ENCODE peak calls at places on chromosomes 2 and 18, in ten cellular contexts. L is ascending aorta, E is mesenchymal stem cell, D is AG10803, R is right lobe of liver, K is neural progenitor cell, Z is left ventricle myocardium inferior, G is Caco-2, T is left lung, B is heart left ventricle. M is an unnamed sample.

GRCh38 chr2:88170472-88170892 is 336 bp downstream of the THNSL2 start:
- DNase-seq in G (no peak), K (no peak), B (no peak), R (no peak), D (no peak), Z (no peak), T (peak), E (peak), L (no peak), M (no peak)

GRCh38 chr2:175571078-175571653 is 389.7 kb upstream of the ATP5MC3 start:
- DNase-seq in E (no peak), K (no peak), L (no peak), T (no peak), B (no peak), R (no peak), Z (no peak), G (no peak), D (no peak), M (no peak)

GRCh38 chr2:25642298-25642697 is 31.1 kb downstream of the DTNB start:
- DNase-seq in G (no peak), L (no peak), T (no peak), K (no peak), D (no peak), Z (no peak), B (no peak), E (no peak), R (no peak), M (no peak)

GRCh38 chr18:5705393-5705792 is 161.6 kb upstream of the EPB41L3 start:
- DNase-seq in E (no peak), G (no peak), R (no peak), B (no peak), D (no peak), K (no peak), T (no peak), Z (no peak), L (no peak), M (no peak)

GRCh38 chr2:96097951-96098823 is 18.2 kb downstream of the ADRA2B start:
- DNase-seq in T (no peak), E (no peak), L (peak), R (no peak), D (no peak), K (no peak), B (peak), G (peak), Z (peak), M (no peak)

GRCh38 chr2:2251255-2251654 is 79.8 kb downstream of the MYT1L start:
- DNase-seq in E (no peak), L (peak), G (no peak), T (no peak), Z (no peak), B (no peak), R (no peak), K (no peak), D (no peak), M (no peak)

GRCh38 chr2:20073462-20073861 is 22.0 kb upstream of the LAPTM4A start:
- DNase-seq in Z (no peak), G (no peak), B (no peak), T (no peak), R (no peak), E (no peak), L (peak), D (no peak), K (no peak), M (no peak)

GRCh38 chr2:50597206-50597605 is 434.7 kb downstream of the NRXN1 start:
- DNase-seq in Z (no peak), T (no peak), G (no peak), R (no peak), D (no peak), K (no peak), B (no peak), E (no peak), L (no peak), M (no peak)

GRCh38 chr2:142218471-142218870 is 87.7 kb upstream of the LRP1B start:
- DNase-seq in E (peak), R (no peak), B (no peak), G (no peak), T (no peak), Z (no peak), D (no peak), K (no peak), L (no peak), M (no peak)

GRCh38 chr18:8609711-8610441 is 639 bp downstream of the RAB12 start:
- DNase-seq in B (no peak), R (peak), K (peak), T (peak), D (peak), G (no peak), L (no peak), E (peak), Z (peak), M (peak)

GRCh38 chr2:164972216-164972615 is 16.9 kb upstream of the SLC38A11 start:
- DNase-seq in R (no peak), D (no peak), G (no peak), E (no peak), K (no peak), T (no peak), L (no peak), Z (no peak), B (no peak), M (no peak)

GRCh38 chr2:145356046-145356445 is 836.1 kb upstream of the ZEB2 start:
- DNase-seq in D (peak), T (no peak), E (no peak), G (no peak), B (no peak), Z (no peak), R (no peak), K (no peak), L (no peak), M (no peak)

GRCh38 chr2:145753209-145753608 is 1233.3 kb upstream of the ZEB2 start:
- DNase-seq in K (peak), B (no peak), D (no peak), G (no peak), T (peak), R (no peak), Z (no peak), L (no peak), E (no peak), M (no peak)

GRCh38 chr2:11505652-11506610 is 27.9 kb upstream of the GREB1 start:
- DNase-seq in L (no peak), B (no peak), T (no peak), K (no peak), D (no peak), G (no peak), R (no peak), E (peak), Z (no peak), M (peak)

GRCh38 chr2:227921648-227922047 is 50.2 kb downstream of the DAW1 start:
- DNase-seq in L (no peak), K (no peak), D (no peak), Z (no peak), B (no peak), E (no peak), T (no peak), G (no peak), R (no peak), M (no peak)

GRCh38 chr2:241242306-241242705 is 53.8 kb downstream of the ANO7 start:
- DNase-seq in K (no peak), T (no peak), R (no peak), L (no peak), D (no peak), Z (no peak), G (no peak), E (no peak), B (no peak), M (no peak)

GRCh38 chr2:157785200-157785599 is 90.9 kb downstream of the ACVR1 start:
- DNase-seq in B (no peak), T (no peak), Z (no peak), G (no peak), E (peak), L (no peak), K (peak), R (no peak), D (peak), M (no peak)

GRCh38 chr2:157784823-157785175 is 91.3 kb downstream of the ACVR1 start:
- DNase-seq in T (no peak), D (no peak), E (peak), K (no peak), L (no peak), G (no peak), Z (no peak), R (no peak), B (no peak), M (no peak)

GRCh38 chr2:157783180-157783579 is 93.0 kb downstream of the ACVR1 start:
- DNase-seq in E (no peak), G (no peak), D (no peak), R (no peak), K (no peak), L (no peak), T (no peak), B (no peak), Z (no peak), M (no peak)

GRCh38 chr2:157785866-157786662 is 90.1 kb downstream of the ACVR1 start:
- DNase-seq in G (no peak), K (no peak), B (no peak), L (no peak), Z (no peak), E (peak), R (no peak), D (no peak), T (no peak), M (no peak)

GRCh38 chr2:157784169-157784822 is 91.8 kb downstream of the ACVR1 start:
- DNase-seq in D (no peak), B (peak), G (no peak), R (peak), E (peak), T (peak), L (peak), Z (peak), K (no peak), M (no peak)
- H3K4me3 ChIP-seq in D (no peak), B (no peak), G (no peak), R (peak), E (no peak), T (no peak), L (peak), Z (peak), K (no peak), M (no peak)

GRCh38 chr2:235549735-235550377 is 56.0 kb downstream of the AGAP1 start:
- DNase-seq in Z (no peak), K (no peak), B (no peak), T (no peak), L (no peak), E (no peak), D (no peak), G (no peak), R (no peak), M (no peak)

GRCh38 chr2:235550946-235551345 is 57.1 kb downstream of the AGAP1 start:
- DNase-seq in Z (no peak), K (no peak), B (no peak), G (no peak), E (no peak), T (no peak), L (no peak), R (no peak), D (no peak), M (no peak)

GRCh38 chr2:235551965-235552364 is 58.1 kb downstream of the AGAP1 start:
- DNase-seq in B (no peak), D (peak), G (peak), L (no peak), E (peak), R (peak), Z (peak), T (no peak), K (peak), M (peak)

GRCh38 chr2:235552671-235553070 is 58.8 kb downstream of the AGAP1 start:
- DNase-seq in G (no peak), L (no peak), E (no peak), D (no peak), B (no peak), Z (no peak), R (no peak), T (no peak), K (no peak), M (peak)

DNA sequence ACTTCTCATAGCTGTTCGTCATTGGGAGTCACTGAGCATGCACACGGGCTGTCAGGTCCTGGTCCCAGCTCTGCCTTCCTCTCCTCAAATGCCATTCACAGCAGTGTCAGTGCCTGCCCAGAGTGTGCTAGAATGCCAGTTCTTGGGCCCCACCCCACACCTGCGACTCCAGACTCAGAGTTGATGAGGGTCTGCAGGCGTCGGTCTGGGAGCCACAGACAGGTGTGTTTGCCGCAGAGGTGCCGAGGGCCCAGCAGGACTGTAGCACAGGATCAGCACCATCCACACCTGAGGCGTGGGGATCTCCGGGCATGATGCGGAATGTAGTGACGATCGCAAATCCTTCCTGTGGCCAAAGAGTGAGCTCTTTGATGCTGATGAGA is 56.5 kb downstream of the AGAP1 start:
- DNase-seq in G (no peak), B (no peak), E (no peak), T (no peak), K (no peak), Z (no peak), R (no peak), L (no peak), D (no peak), M (no peak)
- H3K4me3 ChIP-seq in G (no peak), B (no peak), E (no peak), T (no peak), K (no peak), Z (no peak), R (no peak), L (no peak), D (no peak), M (no peak)

GRCh38 chr2:24482972-24483300 is 8.1 kb upstream of the NCOA1 start:
- DNase-seq in Z (no peak), D (no peak), L (no peak), R (no peak), B (no peak), K (no peak), T (no peak), G (no peak), E (no peak), M (no peak)

GRCh38 chr2:24486628-24487027 is 4.4 kb upstream of the NCOA1 start:
- DNase-seq in K (no peak), T (no peak), L (no peak), R (no peak), D (no peak), E (no peak), B (no peak), G (no peak), Z (no peak), M (no peak)

GRCh38 chr2:24482256-24482971 is 8.6 kb upstream of the NCOA1 start:
- DNase-seq in L (no peak), D (no peak), Z (no peak), E (no peak), G (no peak), B (no peak), T (no peak), K (no peak), R (no peak), M (no peak)

GRCh38 chr2:24489465-24489864 is 1.6 kb upstream of the NCOA1 start:
- DNase-seq in D (no peak), R (no peak), B (no peak), G (no peak), T (no peak), K (no peak), Z (no peak), L (no peak), E (peak), M (no peak)

DNA sequence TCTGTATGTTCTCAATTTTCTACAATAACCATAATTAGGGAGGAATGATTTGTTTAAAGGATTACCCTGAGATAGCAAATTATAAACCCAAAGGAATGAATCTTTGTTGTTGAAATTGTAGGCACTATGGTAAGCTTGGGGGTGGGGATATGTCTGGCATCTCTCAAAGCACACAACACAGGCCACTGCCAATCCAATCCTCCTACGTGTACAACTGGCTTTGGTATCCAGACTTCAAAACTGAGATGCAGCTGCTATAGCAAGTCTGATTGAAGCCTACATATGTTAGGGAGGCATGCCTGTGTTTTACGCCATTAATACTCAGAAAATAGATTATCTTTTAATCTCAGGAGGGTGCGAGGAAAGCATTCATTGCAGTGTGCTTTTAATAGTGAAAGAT is 5.9 kb upstream of the NCOA1 start:
- DNase-seq in B (no peak), T (no peak), D (no peak), Z (no peak), K (no peak), E (no peak), R (no peak), G (no peak), L (no peak), M (no peak)
- H3K4me3 ChIP-seq in B (no peak), T (no peak), D (no peak), Z (no peak), K (no peak), E (no peak), R (no peak), G (no peak), L (no peak), M (no peak)

GRCh38 chr2:43136011-43136799 is 90.2 kb downstream of the ZFP36L2 start:
- DNase-seq in Z (no peak), R (no peak), E (no peak), D (no peak), G (no peak), B (peak), K (no peak), L (no peak), T (peak), M (no peak)

GRCh38 chr2:43133336-43133707 is 93.1 kb downstream of the ZFP36L2 start:
- DNase-seq in Z (no peak), G (no peak), T (peak), K (no peak), L (no peak), E (no peak), B (peak), R (no peak), D (no peak), M (no peak)

GRCh38 chr2:43133708-43134570 is 92.5 kb downstream of the ZFP36L2 start:
- DNase-seq in D (no peak), K (no peak), L (peak), Z (no peak), T (peak), E (no peak), R (peak), G (no peak), B (peak), M (peak)

GRCh38 chr2:43135583-43135982 is 90.8 kb downstream of the ZFP36L2 start:
- DNase-seq in D (no peak), Z (no peak), G (peak), T (no peak), K (no peak), E (no peak), R (no peak), L (no peak), B (peak), M (no peak)

DNA sequence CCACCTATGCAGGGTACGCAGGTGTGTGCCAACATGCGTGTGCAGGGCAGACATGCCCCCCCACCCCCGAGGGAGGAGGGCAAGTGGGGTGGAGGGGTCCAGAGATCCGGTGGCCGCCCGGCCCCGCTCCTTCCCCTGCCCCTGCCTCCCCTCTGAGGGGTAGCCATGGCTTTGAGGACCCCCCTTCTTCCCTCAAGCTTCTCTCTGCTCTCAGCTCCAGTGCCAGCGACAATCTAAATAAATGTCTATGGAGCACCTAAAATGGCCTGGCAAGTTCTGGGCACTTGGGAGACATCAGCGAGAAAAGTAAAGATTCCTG is 91.9 kb downstream of the ZFP36L2 start:
- DNase-seq in R (no peak), E (no peak), G (no peak), D (no peak), B (no peak), L (no peak), Z (no peak), T (no peak), K (no peak), M (no peak)
- H3K4me3 ChIP-seq in R (no peak), E (no peak), G (no peak), D (no peak), B (no peak), L (no peak), Z (no peak), T (no peak), K (no peak), M (no peak)

GRCh38 chr2:231665208-231665921 is 43.0 kb upstream of the PTMA start:
- DNase-seq in K (no peak), E (no peak), R (no peak), Z (no peak), L (no peak), T (no peak), G (no peak), D (no peak), B (no peak), M (no peak)
- H3K4me3 ChIP-seq in K (no peak), E (no peak), R (no peak), Z (peak), L (peak), T (peak), G (no peak), D (peak), B (peak), M (no peak)

GRCh38 chr2:218294430-218294999 is 2.2 kb upstream of the TMBIM1 start:
- DNase-seq in E (no peak), K (no peak), G (peak), T (no peak), Z (no peak), L (no peak), B (no peak), R (no peak), D (no peak), M (no peak)

GRCh38 chr2:218293715-218294429 is 1.6 kb upstream of the TMBIM1 start:
- DNase-seq in K (no peak), L (no peak), B (no peak), E (no peak), D (no peak), R (no peak), T (no peak), G (no peak), Z (no peak), M (no peak)

GRCh38 chr2:218291934-218292699 is at the start of gene TMBIM1:
- DNase-seq in D (peak), K (peak), B (peak), Z (peak), G (peak), L (peak), T (peak), E (peak), R (peak), M (peak)

GRCh38 chr2:218291318-218291933 is 877 bp downstream of the TMBIM1 start:
- DNase-seq in K (no peak), L (no peak), Z (no peak), R (peak), E (no peak), G (no peak), B (peak), D (no peak), T (no peak), M (no peak)

GRCh38 chr2:218292700-218293014 is 354 bp upstream of the TMBIM1 start:
- DNase-seq in K (no peak), D (no peak), L (no peak), R (no peak), T (no peak), G (no peak), B (no peak), E (no peak), Z (no peak), M (no peak)
- H3K4me3 ChIP-seq in K (peak), D (peak), L (peak), R (peak), T (peak), G (peak), B (peak), E (no peak), Z (peak), M (peak)

GRCh38 chr18:59002974-59003594 is 136.6 kb upstream of the SEC11C start:
- DNase-seq in D (no peak), K (no peak), L (no peak), B (no peak), E (no peak), G (no peak), R (no peak), Z (no peak), T (no peak), M (no peak)

GRCh38 chr18:59008302-59008974 is 131.2 kb upstream of the SEC11C start:
- DNase-seq in D (peak), K (no peak), L (no peak), G (peak), E (peak), T (no peak), B (no peak), R (no peak), Z (no peak), M (no peak)

GRCh38 chr18:59001166-59001565 is 136.5 kb downstream of the ZNF532 start:
- DNase-seq in B (no peak), E (no peak), Z (no peak), R (no peak), T (no peak), L (no peak), D (no peak), G (no peak), K (no peak), M (no peak)

GRCh38 chr18:59006461-59007067 is 133.1 kb upstream of the SEC11C start:
- DNase-seq in G (no peak), R (no peak), L (peak), B (no peak), E (peak), Z (no peak), K (no peak), T (no peak), D (peak), M (no peak)

DNA sequence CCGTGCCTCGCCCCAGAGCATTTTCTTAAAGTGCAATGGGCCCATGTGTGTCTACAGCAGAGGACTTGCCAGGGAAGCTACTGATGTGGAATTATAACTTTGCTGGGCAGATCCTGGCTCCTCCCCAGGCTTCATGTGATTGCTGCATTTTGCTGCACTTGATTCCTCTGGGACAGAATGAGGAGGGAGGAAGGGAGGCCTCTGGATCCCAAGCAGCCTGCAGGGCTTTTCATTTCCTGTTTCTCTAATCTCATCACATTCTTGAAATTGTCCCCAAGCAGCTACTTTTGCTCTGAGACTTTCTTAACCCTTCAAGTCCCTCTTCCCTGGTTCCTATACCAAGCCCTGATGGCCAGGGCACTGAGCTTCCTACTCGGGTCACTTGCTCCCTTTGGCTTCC is 134.4 kb upstream of the SEC11C start:
- DNase-seq in R (no peak), B (peak), D (peak), L (peak), Z (peak), K (no peak), E (peak), G (peak), T (no peak), M (no peak)
- H3K4me3 ChIP-seq in R (no peak), B (no peak), D (no peak), L (no peak), Z (no peak), K (no peak), E (no peak), G (no peak), T (no peak), M (no peak)

M was measured in MM.1S.